ENCODE peak calls at places on chromosomes 7 and 10, in nine cellular contexts. One of them, this sample, is unnamed.

GRCh38 chr7:1922071-1922869 is 252.2 kb downstream of the ELFN1 start:
- DNase-seq in Peyer's patch: no peak
- DNase-seq in right cardiac atrium: peak; percentile 50
- DNase-seq in aorta: no peak
- DNase-seq in esophagus squamous epithelium: no peak
- DNase-seq in ovary: no peak
- DNase-seq in fibroblast of lung: no peak
- DNase-seq in IMR-90: peak; percentile 17
- DNase-seq in left ventricle myocardium inferior: no peak
- DNase-seq in this sample: peak; percentile 29

GRCh38 chr10:67519434-67519833 is 176.6 kb downstream of the CTNNA3 start:
- DNase-seq in fibroblast of lung: no peak
- DNase-seq in aorta: no peak
- DNase-seq in esophagus squamous epithelium: no peak
- DNase-seq in right cardiac atrium: no peak
- DNase-seq in ovary: no peak
- DNase-seq in left ventricle myocardium inferior: no peak
- DNase-seq in Peyer's patch: no peak
- DNase-seq in IMR-90: no peak
- DNase-seq in this sample: no peak

GRCh38 chr10:126905776-126906703 is 812 bp downstream of the DOCK1 start:
- DNase-seq in left ventricle myocardium inferior: peak; percentile 41
- DNase-seq in esophagus squamous epithelium: no peak
- DNase-seq in fibroblast of lung: peak; percentile 49
- DNase-seq in ovary: peak; percentile 39
- DNase-seq in aorta: peak; percentile 82
- DNase-seq in right cardiac atrium: peak; percentile 72
- DNase-seq in Peyer's patch: no peak
- DNase-seq in IMR-90: peak; percentile 52
- DNase-seq in this sample: no peak

GRCh38 chr7:108201766-108202165 is 71.6 kb upstream of the LAMB4 start:
- DNase-seq in left ventricle myocardium inferior: no peak
- DNase-seq in ovary: no peak
- DNase-seq in right cardiac atrium: no peak
- DNase-seq in aorta: no peak
- DNase-seq in Peyer's patch: no peak
- DNase-seq in fibroblast of lung: no peak
- DNase-seq in IMR-90: no peak
- DNase-seq in esophagus squamous epithelium: no peak
- DNase-seq in this sample: no peak

GRCh38 chr7:134113655-134114054 is 13.5 kb upstream of the LRGUK start:
- DNase-seq in aorta: no peak
- DNase-seq in esophagus squamous epithelium: no peak
- DNase-seq in right cardiac atrium: no peak
- DNase-seq in IMR-90: no peak
- DNase-seq in fibroblast of lung: no peak
- DNase-seq in ovary: no peak
- DNase-seq in Peyer's patch: no peak
- DNase-seq in left ventricle myocardium inferior: no peak
- DNase-seq in this sample: no peak

GRCh38 chr10:119235381-119235780 is 28.0 kb downstream of the GRK5 start:
- DNase-seq in IMR-90: peak; percentile 44
- DNase-seq in left ventricle myocardium inferior: peak; percentile 57
- DNase-seq in ovary: peak; percentile 63
- DNase-seq in fibroblast of lung: peak; percentile 66
- DNase-seq in right cardiac atrium: peak; percentile 64
- DNase-seq in esophagus squamous epithelium: no peak
- DNase-seq in aorta: no peak
- DNase-seq in Peyer's patch: no peak
- DNase-seq in this sample: no peak

GRCh38 chr10:82252081-82252480 is 377.1 kb downstream of the NRG3 start:
- DNase-seq in ovary: no peak
- DNase-seq in esophagus squamous epithelium: no peak
- DNase-seq in IMR-90: no peak
- DNase-seq in right cardiac atrium: no peak
- DNase-seq in Peyer's patch: no peak
- DNase-seq in fibroblast of lung: no peak
- DNase-seq in left ventricle myocardium inferior: no peak
- DNase-seq in aorta: no peak
- DNase-seq in this sample: no peak

GRCh38 chr7:131692131-131692960 is 135.9 kb upstream of the PODXL start:
- DNase-seq in aorta: peak; percentile 84
- DNase-seq in ovary: peak; percentile 28
- DNase-seq in left ventricle myocardium inferior: peak; percentile 45
- DNase-seq in IMR-90: peak; percentile 7
- DNase-seq in Peyer's patch: no peak
- DNase-seq in fibroblast of lung: peak; percentile 21
- DNase-seq in right cardiac atrium: peak; percentile 81
- DNase-seq in esophagus squamous epithelium: no peak
- DNase-seq in this sample: no peak

GRCh38 chr7:117269895-117270294 is 53.0 kb downstream of the WNT2 start:
- DNase-seq in esophagus squamous epithelium: no peak
- DNase-seq in left ventricle myocardium inferior: no peak
- DNase-seq in fibroblast of lung: peak; percentile 89
- DNase-seq in ovary: no peak
- DNase-seq in IMR-90: peak; percentile 91
- DNase-seq in right cardiac atrium: no peak
- DNase-seq in aorta: no peak
- DNase-seq in Peyer's patch: no peak
- DNase-seq in this sample: no peak

GRCh38 chr10:74542077-74542476 is 284.3 kb upstream of the KAT6B start:
- DNase-seq in left ventricle myocardium inferior: no peak
- DNase-seq in fibroblast of lung: peak; percentile 60
- DNase-seq in aorta: no peak
- DNase-seq in Peyer's patch: no peak
- DNase-seq in ovary: peak; percentile 81
- DNase-seq in IMR-90: peak; percentile 93
- DNase-seq in right cardiac atrium: peak; percentile 38
- DNase-seq in esophagus squamous epithelium: no peak
- DNase-seq in this sample: no peak

GRCh38 chr7:73623798-73624668 is at the start of gene MLXIPL:
- DNase-seq in Peyer's patch: peak; percentile 48
- DNase-seq in left ventricle myocardium inferior: peak; percentile 70
- DNase-seq in fibroblast of lung: peak; percentile 12
- DNase-seq in IMR-90: no peak
- DNase-seq in ovary: peak; percentile 51
- DNase-seq in right cardiac atrium: peak; percentile 92
- DNase-seq in aorta: peak; percentile 91
- DNase-seq in esophagus squamous epithelium: no peak
- DNase-seq in this sample: peak; percentile 60

GRCh38 chr10:84156768-84157167 is 16.8 kb upstream of the GPR15LG start:
- DNase-seq in Peyer's patch: no peak
- DNase-seq in left ventricle myocardium inferior: no peak
- DNase-seq in aorta: no peak
- DNase-seq in esophagus squamous epithelium: no peak
- DNase-seq in right cardiac atrium: no peak
- DNase-seq in IMR-90: peak; percentile 10
- DNase-seq in fibroblast of lung: no peak
- DNase-seq in ovary: no peak
- DNase-seq in this sample: peak; percentile 74

GRCh38 chr7:44057849-44058758 is 7.3 kb downstream of the PGAM2 start:
- DNase-seq in ovary: no peak
- DNase-seq in Peyer's patch: peak; percentile 72
- DNase-seq in aorta: peak; percentile 41
- DNase-seq in right cardiac atrium: peak; percentile 43
- DNase-seq in esophagus squamous epithelium: no peak
- DNase-seq in left ventricle myocardium inferior: peak; percentile 8
- DNase-seq in fibroblast of lung: no peak
- DNase-seq in IMR-90: no peak
- DNase-seq in this sample: no peak

GRCh38 chr10:37704566-37704965 is 152.8 kb downstream of the ZNF248 start:
- DNase-seq in ovary: no peak
- DNase-seq in Peyer's patch: no peak
- DNase-seq in left ventricle myocardium inferior: no peak
- DNase-seq in fibroblast of lung: no peak
- DNase-seq in IMR-90: no peak
- DNase-seq in right cardiac atrium: peak; percentile 26
- DNase-seq in esophagus squamous epithelium: no peak
- DNase-seq in aorta: no peak
- DNase-seq in this sample: no peak

GRCh38 chr10:116186273-116186672 is 86.7 kb downstream of the GFRA1 start:
- DNase-seq in aorta: no peak
- DNase-seq in IMR-90: no peak
- DNase-seq in ovary: no peak
- DNase-seq in esophagus squamous epithelium: no peak
- DNase-seq in right cardiac atrium: no peak
- DNase-seq in fibroblast of lung: no peak
- DNase-seq in left ventricle myocardium inferior: no peak
- DNase-seq in Peyer's patch: no peak
- DNase-seq in this sample: no peak

GRCh38 chr10:64091889-64092288 is 570.7 kb downstream of the REEP3 start:
- DNase-seq in ovary: no peak
- DNase-seq in left ventricle myocardium inferior: no peak
- DNase-seq in aorta: no peak
- DNase-seq in right cardiac atrium: no peak
- DNase-seq in esophagus squamous epithelium: no peak
- DNase-seq in Peyer's patch: no peak
- DNase-seq in fibroblast of lung: no peak
- DNase-seq in IMR-90: no peak
- DNase-seq in this sample: no peak

GRCh38 chr7:92749832-92750231 is 86.5 kb downstream of the CDK6 start:
- DNase-seq in IMR-90: no peak
- DNase-seq in aorta: no peak
- DNase-seq in ovary: no peak
- DNase-seq in fibroblast of lung: no peak
- DNase-seq in left ventricle myocardium inferior: no peak
- DNase-seq in Peyer's patch: no peak
- DNase-seq in right cardiac atrium: no peak
- DNase-seq in esophagus squamous epithelium: no peak
- DNase-seq in this sample: no peak

GRCh38 chr7:21945374-21946227 is at the start of gene CDCA7L:
- DNase-seq in right cardiac atrium: peak; percentile 93
- DNase-seq in left ventricle myocardium inferior: peak; percentile 83
- DNase-seq in IMR-90: peak; percentile 63
- DNase-seq in esophagus squamous epithelium: no peak
- DNase-seq in ovary: peak; percentile 78
- DNase-seq in fibroblast of lung: peak; percentile 77
- DNase-seq in aorta: peak; percentile 85
- DNase-seq in Peyer's patch: peak; percentile 84
- DNase-seq in this sample: peak; percentile 38

GRCh38 chr10:4514445-4515108 is 311.4 kb upstream of the AKR1E2 start:
- DNase-seq in right cardiac atrium: peak; percentile 85
- DNase-seq in aorta: peak; percentile 67
- DNase-seq in left ventricle myocardium inferior: peak; percentile 75
- DNase-seq in fibroblast of lung: no peak
- DNase-seq in Peyer's patch: peak; percentile 40
- DNase-seq in ovary: peak; percentile 29
- DNase-seq in IMR-90: no peak
- DNase-seq in esophagus squamous epithelium: no peak
- DNase-seq in this sample: no peak

GRCh38 chr7:131370523-131370968 is 42.9 kb downstream of the MKLN1 start:
- DNase-seq in fibroblast of lung: peak; percentile 78
- DNase-seq in esophagus squamous epithelium: no peak
- DNase-seq in ovary: no peak
- DNase-seq in right cardiac atrium: no peak
- DNase-seq in aorta: no peak
- DNase-seq in Peyer's patch: peak; percentile 19
- DNase-seq in IMR-90: peak; percentile 66
- DNase-seq in left ventricle myocardium inferior: no peak
- DNase-seq in this sample: peak; percentile 7

GRCh38 chr7:152162287-152162686 is 136.8 kb downstream of the GALNT11 start:
- DNase-seq in IMR-90: no peak
- DNase-seq in ovary: no peak
- DNase-seq in left ventricle myocardium inferior: no peak
- DNase-seq in aorta: no peak
- DNase-seq in Peyer's patch: no peak
- DNase-seq in fibroblast of lung: no peak
- DNase-seq in esophagus squamous epithelium: no peak
- DNase-seq in right cardiac atrium: no peak
- DNase-seq in this sample: no peak

GRCh38 chr7:152158801-152159587 is 133.5 kb downstream of the GALNT11 start:
- DNase-seq in ovary: no peak
- DNase-seq in aorta: no peak
- DNase-seq in Peyer's patch: peak; percentile 52
- DNase-seq in fibroblast of lung: no peak
- DNase-seq in esophagus squamous epithelium: no peak
- DNase-seq in IMR-90: no peak
- DNase-seq in left ventricle myocardium inferior: no peak
- DNase-seq in right cardiac atrium: no peak
- DNase-seq in this sample: no peak
- H3K27ac ChIP-seq in ovary: no peak overlapping the region
- H3K27ac ChIP-seq in aorta: no peak overlapping the region
- H3K27ac ChIP-seq in Peyer's patch: no peak overlapping the region
- H3K27ac ChIP-seq in fibroblast of lung: no peak overlapping the region
- H3K27ac ChIP-seq in esophagus squamous epithelium: no peak overlapping the region
- H3K27ac ChIP-seq in IMR-90: no peak overlapping the region
- H3K27ac ChIP-seq in left ventricle myocardium inferior: no peak overlapping the region
- H3K27ac ChIP-seq in right cardiac atrium: no peak overlapping the region
- H3K27ac ChIP-seq in this sample: no peak overlapping the region

DNA sequence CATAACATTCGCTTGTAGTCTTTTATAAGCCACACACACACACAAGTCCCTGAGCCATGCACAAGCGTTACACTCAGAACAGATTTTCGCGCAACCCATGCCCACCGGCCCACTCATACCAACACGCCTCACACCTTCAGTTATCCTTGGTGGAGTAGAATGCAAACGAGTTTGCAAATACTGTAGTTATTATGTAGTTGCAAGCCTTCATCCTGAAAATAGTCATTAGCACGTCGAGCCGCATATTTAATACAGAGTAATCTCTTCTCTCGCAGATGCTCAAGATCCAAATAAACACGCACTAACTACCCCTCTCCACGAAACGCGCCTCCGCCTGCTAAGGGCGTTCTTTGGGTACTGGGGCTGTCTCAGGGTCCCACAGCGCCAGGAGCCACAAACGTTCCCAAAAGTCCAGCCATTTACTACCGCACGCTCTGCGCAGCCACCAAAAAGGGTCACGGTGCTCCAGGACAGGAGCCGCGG is 1.8 kb downstream of the NKX2-3 start:
- DNase-seq in fibroblast of lung: no peak
- DNase-seq in IMR-90: no peak
- DNase-seq in esophagus squamous epithelium: no peak
- DNase-seq in Peyer's patch: no peak
- DNase-seq in left ventricle myocardium inferior: no peak
- DNase-seq in ovary: no peak
- DNase-seq in aorta: no peak
- DNase-seq in right cardiac atrium: no peak
- DNase-seq in this sample: no peak
- H3K9me3 ChIP-seq in fibroblast of lung: no peaks in the 10 kb centered on the region
- H3K9me3 ChIP-seq in IMR-90: peaks cover 31% of the 10 kb centered on the region
- H3K9me3 ChIP-seq in esophagus squamous epithelium: no peaks in the 10 kb centered on the region
- H3K9me3 ChIP-seq in Peyer's patch: no peaks in the 10 kb centered on the region
- H3K9me3 ChIP-seq in left ventricle myocardium inferior: no peaks in the 10 kb centered on the region
- H3K9me3 ChIP-seq in ovary: no peaks in the 10 kb centered on the region
- H3K9me3 ChIP-seq in aorta: peaks cover 1% of the 10 kb centered on the region
- H3K9me3 ChIP-seq in right cardiac atrium: no peaks in the 10 kb centered on the region
- H3K9me3 ChIP-seq in this sample: no peaks in the 10 kb centered on the region

GRCh38 chr7:98128346-98128745 is 21.7 kb downstream of the LMTK2 start:
- DNase-seq in IMR-90: no peak
- DNase-seq in fibroblast of lung: no peak
- DNase-seq in ovary: no peak
- DNase-seq in left ventricle myocardium inferior: no peak
- DNase-seq in Peyer's patch: no peak
- DNase-seq in right cardiac atrium: no peak
- DNase-seq in aorta: no peak
- DNase-seq in esophagus squamous epithelium: no peak
- DNase-seq in this sample: no peak
- H3K27ac ChIP-seq in IMR-90: no peak overlapping the region
- H3K27ac ChIP-seq in fibroblast of lung: no peak overlapping the region
- H3K27ac ChIP-seq in ovary: no peak overlapping the region
- H3K27ac ChIP-seq in left ventricle myocardium inferior: no peak overlapping the region
- H3K27ac ChIP-seq in Peyer's patch: no peak overlapping the region
- H3K27ac ChIP-seq in right cardiac atrium: no peak overlapping the region
- H3K27ac ChIP-seq in aorta: no peak overlapping the region
- H3K27ac ChIP-seq in esophagus squamous epithelium: no peak overlapping the region
- H3K27ac ChIP-seq in this sample: no peak overlapping the region

GRCh38 chr10:28177944-28178637 is 124.8 kb downstream of the MPP7 start:
- DNase-seq in fibroblast of lung: peak; percentile 38
- DNase-seq in Peyer's patch: no peak
- DNase-seq in ovary: no peak
- DNase-seq in esophagus squamous epithelium: no peak
- DNase-seq in aorta: no peak
- DNase-seq in left ventricle myocardium inferior: no peak
- DNase-seq in IMR-90: peak; percentile 40
- DNase-seq in right cardiac atrium: no peak
- DNase-seq in this sample: no peak
- H3K9me3 ChIP-seq in fibroblast of lung: no peaks in the 10 kb centered on the region
- H3K9me3 ChIP-seq in Peyer's patch: no peaks in the 10 kb centered on the region
- H3K9me3 ChIP-seq in ovary: no peaks in the 10 kb centered on the region
- H3K9me3 ChIP-seq in esophagus squamous epithelium: no peaks in the 10 kb centered on the region
- H3K9me3 ChIP-seq in aorta: no peaks in the 10 kb centered on the region
- H3K9me3 ChIP-seq in left ventricle myocardium inferior: no peaks in the 10 kb centered on the region
- H3K9me3 ChIP-seq in IMR-90: no peaks in the 10 kb centered on the region
- H3K9me3 ChIP-seq in right cardiac atrium: no peaks in the 10 kb centered on the region
- H3K9me3 ChIP-seq in this sample: no peaks in the 10 kb centered on the region